ENCODE peak calls at places on chromosome 21, in seven cellular contexts. O is AG09309; U is HTR-8/SVneo; Y is mesothelial cell of epicardium; R is pulmonary artery endothelial cell; L is T-helper 17 cell; X is stimulated activated CD4-positive, alpha-beta T cell treated with anti-CD3 and anti-CD28 coated beads, Interleukin-1b, Interleukin-23, amount 100 ng/mL, for 4 hours. D is an unnamed sample.

GRCh38 chr21:45874716-45875415 is 106.7 kb upstream of the COL6A1 start:
- DNase-seq in O (peak), U (peak), Y (no peak), R (no peak), L (no peak), X (no peak), D (no peak)

GRCh38 chr21:31410763-31411278 is 66.8 kb upstream of the TIAM1 start:
- DNase-seq in O (no peak), U (no peak), Y (no peak), R (no peak), L (no peak), X (no peak), D (no peak)

GRCh38 chr21:26709090-26709489 is 136.0 kb upstream of the CYYR1 start:
- DNase-seq in O (no peak), U (no peak), Y (no peak), R (no peak), L (no peak), X (no peak), D (no peak)

GRCh38 chr21:42744520-42745445 is 91.4 kb downstream of the PDE9A start:
- DNase-seq in O (no peak), U (no peak), Y (no peak), R (no peak), L (no peak), X (no peak), D (no peak)

GRCh38 chr21:38438476-38438893 is 59.8 kb downstream of the ERG start:
- DNase-seq in O (peak), U (peak), Y (peak), R (peak), L (no peak), X (no peak), D (peak)

GRCh38 chr21:41207401-41208388 is 39.7 kb downstream of the BACE2 start:
- DNase-seq in O (peak), U (no peak), Y (peak), R (peak), L (no peak), X (no peak), D (peak)

GRCh38 chr21:29436650-29437049 is 137.9 kb downstream of the BACH1 start:
- DNase-seq in O (no peak), U (no peak), Y (no peak), R (no peak), L (no peak), X (no peak), D (no peak)

GRCh38 chr21:31459457-31459856 is 115.4 kb upstream of the TIAM1 start:
- DNase-seq in O (no peak), U (no peak), Y (no peak), R (no peak), L (no peak), X (no peak), D (no peak)